ENCODE peak calls at places on chromosomes 4 and X, in eight cellular contexts. D, L, S, J, V, T, R and H are unnamed samples.

GRCh38 chr4:147138171-147138570 is 192.5 kb upstream of the TTC29 start:
- DNase-seq in L (no peak), V (no peak), D (no peak), J (no peak), R (no peak), T (no peak), S (no peak), H (no peak)

GRCh38 chr4:145773581-145774234 is 93.8 kb downstream of the C4orf51 start:
- DNase-seq in S (no peak), T (no peak), J (peak), D (no peak), L (peak), R (no peak), V (no peak), H (no peak)

GRCh38 chrX:103101280-103102042 is 8.5 kb upstream of the NXF3 start:
- DNase-seq in S (no peak), T (no peak), D (no peak), V (no peak), L (no peak), R (peak), J (peak), H (no peak)

GRCh38 chr4:2276581-2277325 is 14.8 kb upstream of the MXD4 start:
- DNase-seq in V (no peak), J (no peak), D (no peak), S (no peak), L (no peak), R (no peak), T (no peak), H (no peak)

GRCh38 chrX:17535229-17535628 is 160.2 kb downstream of the NHS start:
- DNase-seq in D (no peak), S (no peak), T (no peak), L (peak), V (peak), R (peak), J (peak), H (no peak)

GRCh38 chr4:158630893-158631292 is 40.8 kb downstream of the C4orf46 start:
- DNase-seq in T (no peak), R (no peak), D (no peak), J (peak), V (peak), L (no peak), S (no peak), H (no peak)

GRCh38 chr4:22237155-22237751 is 278.6 kb downstream of the ADGRA3 start:
- DNase-seq in S (peak), L (no peak), D (no peak), T (no peak), J (no peak), R (peak), V (peak), H (no peak)

GRCh38 chrX:106718709-106719108 is 7.8 kb upstream of the RNF128 start:
- DNase-seq in R (peak), L (no peak), J (no peak), S (no peak), D (no peak), V (no peak), T (no peak), H (no peak)

GRCh38 chr4:126395661-126396060 is 1080.9 kb downstream of the FAT4 start:
- DNase-seq in L (no peak), D (no peak), J (no peak), V (no peak), T (no peak), S (no peak), R (no peak), H (no peak)

GRCh38 chrX:22366166-22366702 is 93.5 kb downstream of the CBLL2 start:
- DNase-seq in R (no peak), L (no peak), T (no peak), V (no peak), D (no peak), J (peak), S (no peak), H (no peak)

GRCh38 chr4:38470708-38471262 is 193.2 kb upstream of the KLF3 start:
- DNase-seq in J (no peak), T (no peak), R (no peak), S (no peak), V (no peak), D (no peak), L (no peak), H (no peak)

GRCh38 chr4:183468210-183469095 is 24.0 kb downstream of the CDKN2AIP start:
- DNase-seq in D (no peak), V (peak), J (peak), R (no peak), T (no peak), L (no peak), S (no peak), H (no peak)

GRCh38 chr4:90357117-90357710 is 230.0 kb downstream of the CCSER1 start:
- DNase-seq in V (peak), S (no peak), R (no peak), J (peak), D (no peak), T (no peak), L (peak), H (no peak)

GRCh38 chr4:86921608-86922252 is 13.1 kb upstream of the AFF1 start:
- DNase-seq in V (no peak), T (no peak), J (peak), S (no peak), L (no peak), R (no peak), D (no peak), H (no peak)

GRCh38 chr4:33561259-33561658 is 2683.1 kb downstream of the ARAP2 start:
- DNase-seq in R (no peak), J (no peak), S (no peak), T (no peak), D (no peak), V (no peak), L (no peak), H (no peak)

GRCh38 chr4:166459616-166460015 is 586.6 kb downstream of the TLL1 start:
- DNase-seq in T (no peak), J (no peak), V (no peak), R (no peak), D (no peak), S (no peak), L (no peak), H (no peak)

GRCh38 chr4:181189751-181190150 is 1053.5 kb upstream of the TENM3 start:
- DNase-seq in L (no peak), S (no peak), R (no peak), J (no peak), V (no peak), T (no peak), D (no peak), H (no peak)

GRCh38 chrX:153641575-153642312 is 5.3 kb upstream of the DUSP9 start:
- DNase-seq in L (peak), S (no peak), J (no peak), T (no peak), V (peak), D (no peak), R (no peak), H (no peak)

GRCh38 chr4:1056671-1057402 is 45.4 kb downstream of the FGFRL1 start:
- DNase-seq in T (peak), S (no peak), D (no peak), V (no peak), J (no peak), R (no peak), L (no peak), H (no peak)

GRCh38 chr4:41141910-41142309 is 72.4 kb downstream of the APBB2 start:
- DNase-seq in J (peak), S (no peak), D (no peak), V (no peak), R (no peak), T (no peak), L (no peak), H (no peak)

GRCh38 chrX:63932006-63932405 is 147.0 kb upstream of the ARHGEF9 start:
- DNase-seq in R (no peak), J (no peak), T (no peak), L (no peak), S (no peak), V (no peak), D (no peak), H (no peak)

GRCh38 chr4:544386-545105 is 31.5 kb downstream of the TMEM271 start:
- DNase-seq in J (no peak), R (no peak), D (no peak), V (no peak), T (no peak), L (no peak), S (no peak), H (no peak)

GRCh38 chrX:68878977-68879376 is 50.2 kb downstream of the EFNB1 start:
- DNase-seq in V (no peak), L (no peak), S (no peak), J (no peak), R (no peak), D (no peak), T (no peak), H (no peak)

GRCh38 chr4:78644744-78645330 is 93.3 kb downstream of the ANXA3 start:
- DNase-seq in L (peak), S (peak), T (no peak), D (peak), J (peak), V (peak), R (peak), H (peak)

GRCh38 chrX:110853610-110854009 is 58.0 kb upstream of the CHRDL1 start:
- DNase-seq in V (peak), L (no peak), R (peak), J (peak), S (no peak), T (peak), D (no peak), H (no peak)

GRCh38 chr4:114649908-114650307 is 51.3 kb downstream of the UGT8 start:
- DNase-seq in S (no peak), R (no peak), D (no peak), L (no peak), T (no peak), J (no peak), V (no peak), H (no peak)

GRCh38 chr4:154612472-154613414 is at the start of gene FGG:
- DNase-seq in L (no peak), V (peak), S (no peak), D (no peak), J (no peak), R (no peak), T (no peak), H (no peak)

GRCh38 chrX:54920610-54921426 is at the start of gene TRO:
- DNase-seq in S (no peak), L (no peak), R (no peak), V (peak), J (peak), T (no peak), D (no peak), H (no peak)

GRCh38 chr4:185567828-185568442 is 32.6 kb upstream of the PDLIM3 start:
- DNase-seq in J (peak), R (no peak), S (no peak), T (peak), L (no peak), D (no peak), V (no peak), H (no peak)

GRCh38 chrX:67544871-67545771 is 1.3 kb downstream of the AR start:
- DNase-seq in R (no peak), V (peak), S (no peak), J (peak), D (no peak), L (no peak), T (no peak), H (no peak)
- TF ChIP-seq CTCF in R (no peak), V (peak), S (no peak), J (no peak), D (no peak), L (no peak), T (no peak), H (no peak)

GRCh38 chr4:3729885-3730226 is 36.3 kb upstream of the ADRA2C start:
- DNase-seq in D (no peak), L (no peak), J (no peak), V (no peak), S (no peak), R (no peak), T (no peak), H (no peak)
- TF ChIP-seq CTCF in D (no peak), L (no peak), J (no peak), V (no peak), S (no peak), R (no peak), T (no peak), H (no peak)

GRCh38 chrX:130165703-130166502 is at the start of gene AIFM1:
- DNase-seq in R (peak), J (peak), V (peak), D (peak), L (peak), S (peak), T (peak), H (peak)
- TF ChIP-seq CTCF in R (no peak), J (no peak), V (no peak), D (no peak), L (no peak), S (no peak), T (no peak), H (no peak)

GRCh38 chrX:70669120-70669519 is 224.5 kb downstream of the DLG3 start:
- DNase-seq in V (peak), R (no peak), T (no peak), L (no peak), J (no peak), S (no peak), D (no peak), H (no peak)

DNA sequence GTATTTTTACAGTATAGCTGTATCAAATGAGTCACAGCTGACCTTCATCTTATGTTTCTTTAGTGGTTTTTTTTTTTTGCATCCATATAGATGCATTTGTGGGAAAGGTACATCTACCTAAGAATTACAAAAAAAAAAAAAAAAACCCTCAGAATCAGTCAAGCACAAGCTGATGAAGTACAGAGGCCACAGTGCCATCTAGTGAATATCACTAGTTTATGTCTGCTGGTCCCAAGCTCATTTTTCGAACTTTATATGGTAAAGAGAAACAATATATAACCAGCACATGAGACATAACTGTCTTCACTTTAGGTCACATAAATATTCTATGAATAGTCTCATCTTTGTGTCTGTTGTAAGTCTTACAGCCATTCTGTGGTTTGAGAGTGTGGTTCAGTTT is 220.1 kb downstream of the DLG3 start:
- DNase-seq in R (peak), S (no peak), L (peak), V (peak), T (no peak), D (no peak), J (peak), H (no peak)
- TF ChIP-seq CTCF in R (no peak), S (no peak), L (no peak), V (peak), T (no peak), D (no peak), J (peak), H (no peak)